ENCODE peak calls at places on chromosomes 13 and 19, in six cellular contexts. One of them, this sample, is unnamed.

GRCh38 chr19:48806518-48806817 is 4.4 kb downstream of the BCAT2 start:
- DNase-seq in aorta: no peak
- DNase-seq in hypothalamus: peak
- DNase-seq in omental fat pad: no peak
- DNase-seq in PC-3: no peak
- DNase-seq in endothelial cell: no peak
- DNase-seq in this sample: no peak

GRCh38 chr13:101080616-101081015 is 335.7 kb downstream of the NALCN start:
- DNase-seq in omental fat pad: no peak
- DNase-seq in PC-3: no peak
- DNase-seq in aorta: no peak
- DNase-seq in endothelial cell: no peak
- DNase-seq in hypothalamus: no peak
- DNase-seq in this sample: no peak

GRCh38 chr19:56637976-56638555 is 4.9 kb upstream of the SMIM17 start:
- DNase-seq in PC-3: peak
- DNase-seq in aorta: peak
- DNase-seq in endothelial cell: peak
- DNase-seq in omental fat pad: peak
- DNase-seq in hypothalamus: peak
- DNase-seq in this sample: no peak

GRCh38 chr19:17796013-17796837 is 1.3 kb downstream of the B3GNT3 start:
- DNase-seq in hypothalamus: no peak
- DNase-seq in endothelial cell: no peak
- DNase-seq in aorta: no peak
- DNase-seq in PC-3: peak
- DNase-seq in omental fat pad: no peak
- DNase-seq in this sample: no peak

GRCh38 chr13:52738719-52739467 is 727 bp downstream of the CNMD start:
- DNase-seq in aorta: no peak
- DNase-seq in hypothalamus: peak
- DNase-seq in endothelial cell: peak
- DNase-seq in omental fat pad: no peak
- DNase-seq in PC-3: no peak
- DNase-seq in this sample: no peak

GRCh38 chr13:97266734-97267417 is 44.7 kb downstream of the MBNL2 start:
- DNase-seq in omental fat pad: no peak
- DNase-seq in endothelial cell: no peak
- DNase-seq in PC-3: no peak
- DNase-seq in hypothalamus: no peak
- DNase-seq in aorta: no peak
- DNase-seq in this sample: no peak

GRCh38 chr19:9936151-9937000 is at the start of gene OLFM2:
- DNase-seq in hypothalamus: peak
- DNase-seq in aorta: no peak
- DNase-seq in omental fat pad: no peak
- DNase-seq in PC-3: no peak
- DNase-seq in endothelial cell: peak
- DNase-seq in this sample: no peak

GRCh38 chr19:40586611-40587010 is 9.9 kb downstream of the SHKBP1 start:
- DNase-seq in PC-3: no peak
- DNase-seq in omental fat pad: no peak
- DNase-seq in hypothalamus: no peak
- DNase-seq in aorta: no peak
- DNase-seq in endothelial cell: no peak
- DNase-seq in this sample: no peak

GRCh38 chr19:6577410-6578125 is 13.4 kb downstream of the CD70 start:
- DNase-seq in PC-3: no peak
- DNase-seq in hypothalamus: no peak
- DNase-seq in omental fat pad: no peak
- DNase-seq in endothelial cell: no peak
- DNase-seq in aorta: no peak
- DNase-seq in this sample: no peak

GRCh38 chr19:2057484-2058469 is 6.7 kb upstream of the MKNK2 start:
- DNase-seq in aorta: no peak
- DNase-seq in endothelial cell: no peak
- DNase-seq in hypothalamus: no peak
- DNase-seq in omental fat pad: no peak
- DNase-seq in PC-3: no peak
- DNase-seq in this sample: no peak

GRCh38 chr13:27006519-27007161 is 165.0 kb downstream of the USP12 start:
- DNase-seq in omental fat pad: no peak
- DNase-seq in endothelial cell: no peak
- DNase-seq in hypothalamus: peak
- DNase-seq in PC-3: peak
- DNase-seq in aorta: no peak
- DNase-seq in this sample: no peak

GRCh38 chr13:99281811-99282263 is 23.7 kb upstream of the GPR18 start:
- DNase-seq in hypothalamus: no peak
- DNase-seq in PC-3: no peak
- DNase-seq in aorta: peak
- DNase-seq in endothelial cell: no peak
- DNase-seq in omental fat pad: no peak
- DNase-seq in this sample: peak

GRCh38 chr19:47003611-47003935 is 16.1 kb upstream of the NPAS1 start:
- DNase-seq in omental fat pad: no peak
- DNase-seq in hypothalamus: no peak
- DNase-seq in PC-3: no peak
- DNase-seq in aorta: no peak
- DNase-seq in endothelial cell: no peak
- DNase-seq in this sample: no peak

GRCh38 chr13:73158851-73159250 is 100.0 kb downstream of the KLF5 start:
- DNase-seq in hypothalamus: no peak
- DNase-seq in aorta: no peak
- DNase-seq in omental fat pad: no peak
- DNase-seq in endothelial cell: no peak
- DNase-seq in PC-3: peak
- DNase-seq in this sample: no peak

GRCh38 chr19:36113895-36114762 is 546 bp downstream of the POLR2I start:
- DNase-seq in endothelial cell: peak
- DNase-seq in PC-3: peak
- DNase-seq in aorta: no peak
- DNase-seq in omental fat pad: no peak
- DNase-seq in hypothalamus: peak
- DNase-seq in this sample: no peak

This sample was measured in NK-92 treated with Interleukin-12 subunit alpha and Interleukin-12 subunit beta, amount 100 ng/mL, for 24 hours.